ENCODE peak calls at places on chromosomes 2 and 18, in seven cellular contexts. K is C1 segment of cervical spinal cord, A is progenitor cell of endocrine pancreas, B is epithelial cell of esophagus, U is iris pigment epithelial cell, X is cardiac fibroblast, P is heart right ventricle. O is an unnamed sample.

GRCh38 chr2:218026676-218027425 is 24.1 kb upstream of the TNS1 start:
- DNase-seq in X (no peak), P (peak; percentile 65), A (peak; percentile 7), K (no peak), B (no peak), U (no peak), O (no peak)

GRCh38 chr2:222819722-222820333 is 41.0 kb upstream of the ACSL3 start:
- DNase-seq in B (peak; percentile 54), X (peak; percentile 52), A (no peak), K (no peak), P (no peak), U (peak; percentile 81), O (peak; percentile 61)

GRCh38 chr2:174929786-174930185 is 75.4 kb downstream of the CHN1 start:
- DNase-seq in U (no peak), P (no peak), B (no peak), K (no peak), A (no peak), X (no peak), O (no peak)

GRCh38 chr2:67260348-67261277 is 136.5 kb upstream of the ETAA1 start:
- DNase-seq in K (no peak), P (peak; percentile 79), X (peak; percentile 99), B (peak; percentile 72), U (peak; percentile 99), A (no peak), O (peak; percentile 76)

GRCh38 chr2:70258532-70258875 is 567 bp downstream of the PCYOX1 start:
- DNase-seq in B (peak; percentile 37), P (peak; percentile 84), K (no peak), X (peak; percentile 66), U (peak; percentile 32), A (peak; percentile 24), O (peak; percentile 41)

GRCh38 chr18:13381907-13382682 is 163.5 kb downstream of the LDLRAD4 start:
- DNase-seq in X (peak; percentile 64), B (no peak), P (peak; percentile 84), K (no peak), A (no peak), U (peak; percentile 81), O (no peak)

GRCh38 chr2:144356402-144356801 is 163.5 kb downstream of the ZEB2 start:
- DNase-seq in U (peak; percentile 31), B (no peak), A (no peak), P (no peak), K (no peak), X (no peak), O (no peak)

GRCh38 chr2:48954311-48954710 is 198.8 kb upstream of the LHCGR start:
- DNase-seq in X (no peak), K (no peak), U (no peak), A (no peak), B (peak; percentile 36), P (no peak), O (no peak)

GRCh38 chr2:199108056-199108455 is 349.7 kb downstream of the SATB2 start:
- DNase-seq in B (no peak), A (no peak), X (no peak), U (no peak), K (no peak), P (no peak), O (no peak)

GRCh38 chr2:97656129-97656755 is 7.6 kb downstream of the ACTR1B start:
- DNase-seq in A (no peak), B (no peak), U (no peak), K (no peak), P (no peak), X (no peak), O (no peak)

GRCh38 chr2:62374301-62374960 is 131.6 kb downstream of the TMEM17 start:
- DNase-seq in P (no peak), U (no peak), B (no peak), X (no peak), A (no peak), K (no peak), O (no peak)

GRCh38 chr18:54386043-54386442 is 28.3 kb downstream of the C18orf54 start:
- DNase-seq in P (no peak), K (no peak), A (no peak), B (no peak), U (peak; percentile 4), X (no peak), O (no peak)

GRCh38 chr2:122319551-122320132 is 564.2 kb downstream of the TSN start:
- DNase-seq in U (no peak), B (no peak), K (no peak), P (no peak), A (no peak), X (peak; percentile 14), O (no peak)

GRCh38 chr18:78246588-78246987 is 733.0 kb upstream of the SALL3 start:
- DNase-seq in U (no peak), B (no peak), K (no peak), P (no peak), X (no peak), A (no peak), O (no peak)

GRCh38 chr2:158024288-158024898 is 77.3 kb upstream of the UPP2 start:
- DNase-seq in U (peak; percentile 41), A (peak; percentile 20), P (peak; percentile 38), B (peak; percentile 58), K (peak; percentile 14), X (peak; percentile 56), O (peak; percentile 27)

GRCh38 chr2:149767516-149767974 is 180.0 kb upstream of the MMADHC start:
- DNase-seq in B (peak; percentile 45), K (no peak), U (peak; percentile 77), A (no peak), P (no peak), X (peak; percentile 77), O (peak; percentile 58)

GRCh38 chr2:172806426-172807008 is 70.9 kb downstream of the RAPGEF4 start:
- DNase-seq in A (no peak), P (peak; percentile 25), K (no peak), U (peak; percentile 53), B (peak; percentile 56), X (peak; percentile 72), O (no peak)

GRCh38 chr2:29443086-29443485 is 327.9 kb downstream of the CLIP4 start:
- DNase-seq in K (no peak), B (no peak), P (no peak), A (no peak), X (no peak), U (no peak), O (no peak)

GRCh38 chr2:98372121-98372520 is 25.9 kb downstream of the CNGA3 start:
- DNase-seq in A (no peak), X (no peak), P (no peak), U (no peak), K (no peak), B (no peak), O (no peak)

GRCh38 chr2:241531161-241531722 is 22.9 kb upstream of the STK25 start:
- DNase-seq in U (no peak), P (no peak), A (no peak), X (no peak), B (no peak), K (no peak), O (no peak)

GRCh38 chr18:62723666-62724281 is 8.4 kb downstream of the PHLPP1 start:
- DNase-seq in P (no peak), U (no peak), K (no peak), B (no peak), A (no peak), X (no peak), O (no peak)

GRCh38 chr2:219273887-219274391 is 5.2 kb upstream of the DNAJB2 start:
- DNase-seq in K (no peak), B (peak; percentile 99), P (no peak), X (peak; percentile 46), A (no peak), U (no peak), O (peak; percentile 97)

GRCh38 chr2:40556298-40556697 is 104.4 kb upstream of the SLC8A1 start:
- DNase-seq in X (no peak), U (no peak), K (no peak), A (no peak), B (no peak), P (no peak), O (no peak)

GRCh38 chr2:188659656-188660406 is 314.3 kb upstream of the COL3A1 start:
- DNase-seq in A (no peak), P (no peak), K (no peak), X (peak; percentile 90), B (peak; percentile 33), U (peak; percentile 67), O (peak; percentile 3)

GRCh38 chr2:187956906-187957534 is 334.7 kb upstream of the GULP1 start:
- DNase-seq in A (no peak), P (no peak), U (no peak), B (no peak), K (no peak), X (no peak), O (no peak)

GRCh38 chr2:224407241-224407680 is 5.4 kb upstream of the FAM124B start:
- DNase-seq in B (no peak), A (no peak), U (no peak), P (peak; percentile 40), K (no peak), X (peak; percentile 4), O (no peak)

GRCh38 chr2:84880645-84881521 is at the start of gene TRABD2A:
- DNase-seq in B (no peak), X (no peak), K (no peak), P (no peak), A (no peak), U (peak; percentile 62), O (peak; percentile 21)